ENCODE peak calls at places on chromosome 18, in four cellular contexts. R is endodermal cell, B is fibroblast of lung, F is cardiac muscle cell. P is an unnamed sample.

GRCh38 chr18:68462148-68462547 is 252.8 kb downstream of the TMX3 start:
- DNase-seq in R (no peak), B (no peak), F (no peak), P (no peak)

GRCh38 chr18:37385846-37386435 is 179.7 kb downstream of the CELF4 start:
- DNase-seq in B (peak; percentile 13), R (no peak), F (peak; percentile 53), P (peak; percentile 18)

GRCh38 chr18:47118986-47119385 is 31.3 kb downstream of the HDHD2 start:
- DNase-seq in F (peak; percentile 30), B (peak; percentile 65), R (no peak), P (no peak)

GRCh38 chr18:66640431-66640830 is 36.5 kb upstream of the CDH19 start:
- DNase-seq in F (peak; percentile 39), R (no peak), B (peak; percentile 25), P (no peak)

GRCh38 chr18:37445368-37445767 is 120.2 kb downstream of the CELF4 start:
- DNase-seq in B (no peak), F (no peak), R (peak; percentile 59), P (no peak)

GRCh38 chr18:45836242-45837215 is 11.1 kb downstream of the SIGLEC15 start:
- DNase-seq in F (no peak), R (no peak), B (no peak), P (no peak)

GRCh38 chr18:11115268-11115667 is 34.1 kb downstream of the PIEZO2 start:
- DNase-seq in F (peak; percentile 72), B (peak; percentile 37), R (no peak), P (no peak)

GRCh38 chr18:13412017-13412416 is 193.5 kb downstream of the LDLRAD4 start:
- DNase-seq in F (no peak), B (no peak), R (no peak), P (no peak)

GRCh38 chr18:12254137-12254819 is at the start of gene CIDEA:
- DNase-seq in F (peak; percentile 35), B (peak; percentile 42), R (peak; percentile 88), P (no peak)

GRCh38 chr18:3472681-3473544 is 22.9 kb downstream of the TGIF1 start:
- DNase-seq in B (no peak), R (no peak), F (no peak), P (no peak)

GRCh38 chr18:31301201-31301655 is 16.7 kb upstream of the DSG1 start:
- DNase-seq in B (peak; percentile 59), F (peak; percentile 32), R (peak; percentile 57), P (peak; percentile 10)

GRCh38 chr18:26865557-26865956 is at the start of gene AQP4:
- DNase-seq in B (peak; percentile 0), F (no peak), R (peak; percentile 62), P (no peak)

GRCh38 chr18:12741351-12741750 is 38.5 kb downstream of the PSMG2 start:
- DNase-seq in B (peak; percentile 52), F (peak; percentile 25), R (no peak), P (peak; percentile 51)

GRCh38 chr18:495452-495851 is 5.0 kb downstream of the COLEC12 start:
- DNase-seq in F (no peak), B (no peak), R (no peak), P (no peak)

GRCh38 chr18:58231930-58232329 is 187.9 kb downstream of the NEDD4L start:
- DNase-seq in B (no peak), R (no peak), F (no peak), P (peak; percentile 41)

GRCh38 chr18:35248429-35248828 is 7.6 kb downstream of the ZNF397 start:
- DNase-seq in B (no peak), F (no peak), R (no peak), P (no peak)

GRCh38 chr18:41585512-41585911 is 369.5 kb upstream of the PIK3C3 start:
- DNase-seq in F (no peak), R (no peak), B (no peak), P (no peak)

GRCh38 chr18:26383454-26384270 is 157.4 kb downstream of the TAF4B start:
- DNase-seq in F (peak; percentile 83), B (peak; percentile 53), R (no peak), P (peak; percentile 22)

GRCh38 chr18:13703899-13704298 is 22.5 kb downstream of the FAM210A start:
- DNase-seq in F (no peak), B (peak; percentile 31), R (no peak), P (no peak)

DNA sequence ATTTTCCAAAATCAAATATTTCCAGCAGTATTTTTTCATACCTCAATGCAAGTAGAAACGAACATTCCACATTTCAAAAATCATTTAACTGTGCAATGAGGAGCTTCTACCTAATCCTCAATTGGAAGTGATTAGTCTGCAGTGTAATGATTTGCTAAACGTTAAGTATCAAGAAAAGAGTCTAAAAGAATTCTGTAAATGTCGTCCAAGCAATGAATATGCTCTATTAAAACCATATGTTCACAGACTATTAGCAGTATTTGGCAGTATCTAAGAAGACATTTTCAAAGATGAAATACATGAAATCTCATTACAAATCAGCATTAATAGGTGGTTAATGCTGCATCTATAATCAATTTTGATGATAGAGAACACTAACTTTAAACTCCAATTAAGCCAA is 15.8 kb downstream of the DYM start:
- DNase-seq in F (no peak), B (no peak), R (no peak), P (no peak)
- TF ChIP-seq CTCF in F (no peak), B (no peak), R (no peak), P (no peak)

GRCh38 chr18:7877609-7878008 is 310.5 kb downstream of the PTPRM start:
- DNase-seq in F (no peak), R (no peak), B (no peak), P (no peak)
- TF ChIP-seq CTCF in F (no peak), R (no peak), B (no peak), P (no peak)

GRCh38 chr18:54679318-54680149 is 88.5 kb downstream of the DYNAP start:
- DNase-seq in B (peak; percentile 78), F (peak; percentile 90), R (no peak), P (peak; percentile 46)
- TF ChIP-seq CTCF in B (peak; percentile 65), F (peak; percentile 57), R (peak; percentile 79), P (peak; percentile 25)

GRCh38 chr18:22559414-22560282 is 141.9 kb upstream of the CTAGE1 start:
- DNase-seq in F (peak; percentile 85), B (peak; percentile 79), R (peak; percentile 85), P (peak; percentile 65)
- TF ChIP-seq CTCF in F (peak; percentile 36), B (peak; percentile 30), R (peak; percentile 56), P (no peak)

GRCh38 chr18:61854578-61854977 is 38.2 kb downstream of the RNF152 start:
- DNase-seq in F (peak; percentile 4), B (peak; percentile 84), R (no peak), P (no peak)

GRCh38 chr18:61852496-61852895 is 40.3 kb downstream of the RNF152 start:
- DNase-seq in R (no peak), B (peak; percentile 14), F (no peak), P (no peak)

GRCh38 chr18:61851279-61851678 is 41.5 kb downstream of the RNF152 start:
- DNase-seq in R (no peak), F (no peak), B (no peak), P (no peak)

GRCh38 chr18:61850756-61851155 is 42.1 kb downstream of the RNF152 start:
- DNase-seq in B (no peak), R (no peak), F (no peak), P (no peak)

GRCh38 chr18:61851940-61852451 is 40.8 kb downstream of the RNF152 start:
- DNase-seq in F (peak; percentile 43), B (peak; percentile 61), R (no peak), P (no peak)
- TF ChIP-seq CTCF in F (no peak), B (no peak), R (no peak), P (no peak)

DNA sequence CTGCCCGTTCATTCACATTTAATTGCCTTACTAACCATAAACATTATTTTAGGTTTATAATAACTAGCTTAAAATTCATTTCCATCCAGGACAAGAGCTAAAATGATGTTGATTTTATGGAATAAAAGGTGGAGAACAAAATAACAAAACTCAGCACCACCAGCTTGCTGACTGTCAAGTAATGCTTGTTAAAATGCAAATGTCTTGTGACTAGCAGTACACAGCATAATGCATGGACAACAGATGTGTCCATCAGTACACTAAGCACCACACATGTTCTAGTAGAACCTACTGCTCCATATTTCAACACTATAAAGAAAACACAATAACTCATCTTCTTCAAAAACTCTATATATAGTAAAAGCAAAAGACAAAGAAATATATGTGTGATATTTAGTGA is 224.7 kb upstream of the SMAD7 start:
- DNase-seq in B (no peak), F (no peak), R (no peak), P (no peak)
- TF ChIP-seq CTCF in B (no peak), F (no peak), R (no peak), P (no peak)

DNA sequence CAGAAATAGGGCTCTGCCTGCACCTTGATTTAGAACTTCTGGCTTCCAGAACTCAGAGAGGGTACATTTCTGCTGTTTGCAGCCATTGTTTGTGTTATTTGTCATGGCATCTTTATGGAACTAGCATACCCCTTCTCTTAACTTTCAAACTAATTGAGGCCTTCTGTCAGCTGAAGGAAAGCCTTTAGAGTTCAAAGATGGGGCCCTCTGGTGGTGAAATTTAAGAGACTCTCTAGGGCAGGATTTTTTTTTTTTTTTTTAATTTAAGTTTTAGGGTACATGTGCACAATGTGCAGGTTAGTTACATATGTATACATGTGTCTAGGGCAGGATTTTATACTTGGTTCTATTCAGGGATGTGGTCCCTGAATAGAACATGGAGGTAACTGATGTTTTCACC is 260.6 kb upstream of the LINC00305 start:
- DNase-seq in B (no peak), F (peak; percentile 1), R (no peak), P (peak; percentile 22)
- TF ChIP-seq CTCF in B (peak; percentile 23), F (no peak), R (peak; percentile 82), P (peak; percentile 27)

DNA sequence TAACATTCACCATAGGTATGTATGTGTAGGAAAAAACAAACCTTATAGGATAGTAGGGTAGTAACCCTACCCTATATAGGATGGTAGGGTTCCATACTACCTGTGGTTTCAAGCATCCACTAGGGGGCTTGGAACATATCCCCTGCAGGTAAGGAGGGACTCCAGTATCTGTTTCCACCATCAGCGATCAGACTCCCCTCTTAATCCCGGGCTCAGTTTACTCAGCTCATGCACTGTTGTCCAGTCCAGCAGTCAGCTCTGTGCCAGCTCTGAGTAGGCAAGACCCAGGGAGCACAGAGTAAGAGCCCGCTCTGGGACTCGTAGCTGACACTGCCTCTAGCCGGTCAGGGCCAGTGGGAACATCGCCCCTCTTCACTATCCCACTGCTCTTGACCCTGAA is 61.7 kb downstream of the MEX3C start:
- DNase-seq in F (no peak), R (peak; percentile 70), B (no peak), P (peak; percentile 25)
- TF ChIP-seq CTCF in F (peak; percentile 35), R (peak; percentile 88), B (no peak), P (peak; percentile 55)

GRCh38 chr18:52343731-52344340 is 3.8 kb downstream of the DCC start:
- DNase-seq in R (no peak), B (no peak), F (no peak), P (no peak)

GRCh38 chr18:52345428-52345827 is 5.4 kb downstream of the DCC start:
- DNase-seq in R (no peak), B (no peak), F (no peak), P (no peak)

GRCh38 chr18:52341617-52342381 is 1.8 kb downstream of the DCC start:
- DNase-seq in F (no peak), B (peak; percentile 14), R (peak; percentile 80), P (no peak)

GRCh38 chr18:52340466-52341378 is 725 bp downstream of the DCC start:
- DNase-seq in F (no peak), B (peak; percentile 1), R (no peak), P (no peak)

DNA sequence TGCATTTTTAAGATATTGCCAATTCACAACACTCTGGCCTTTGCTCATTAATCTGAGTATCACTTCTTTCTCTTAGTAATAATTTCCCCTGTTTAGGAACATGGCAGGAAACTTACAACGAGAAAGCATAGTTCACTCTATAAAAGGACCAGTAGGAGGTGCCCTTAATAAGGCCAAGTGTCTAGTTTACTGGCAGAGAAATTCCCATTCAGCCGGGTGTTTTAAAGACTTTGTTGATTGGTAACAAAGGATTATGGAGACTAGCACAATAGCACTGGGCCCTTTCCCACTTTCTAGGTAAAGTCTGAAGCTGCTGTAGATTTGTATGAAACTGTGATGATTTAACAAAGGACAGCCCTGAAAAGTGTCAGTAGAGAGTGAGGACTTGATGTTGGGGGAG is 3.1 kb downstream of the DCC start:
- DNase-seq in F (no peak), R (no peak), B (peak; percentile 2), P (no peak)
- TF ChIP-seq CTCF in F (no peak), R (peak; percentile 75), B (peak; percentile 31), P (no peak)

P was measured in Calu3.